ENCODE peak calls at places on chromosomes 12 and 14, in six cellular contexts. One of them, this sample, is unnamed. For H3K9me3 and H3K4me1, the result is how much of the 10 kb centered on the place peaks cover.

GRCh38 chr12:132404956-132405741 is 75.8 kb upstream of the GALNT9 start:
- DNase-seq in lung: no peak
- DNase-seq in A549: no peak
- DNase-seq in endothelial cell of umbilical vein: no peak
- DNase-seq in ovary: no peak
- DNase-seq in MM.1S: no peak
- DNase-seq in this sample: no peak

GRCh38 chr14:74038015-74038859 is 19.1 kb downstream of the BBOF1 start:
- DNase-seq in lung: no peak
- DNase-seq in A549: peak
- DNase-seq in endothelial cell of umbilical vein: peak
- DNase-seq in ovary: no peak
- DNase-seq in MM.1S: peak
- DNase-seq in this sample: peak

GRCh38 chr12:24404086-24404815 is 454.8 kb upstream of the SOX5 start:
- DNase-seq in lung: no peak
- DNase-seq in A549: no peak
- DNase-seq in endothelial cell of umbilical vein: no peak
- DNase-seq in ovary: no peak
- DNase-seq in MM.1S: no peak
- DNase-seq in this sample: no peak

GRCh38 chr12:21892341-21892740 is 48.9 kb downstream of the ABCC9 start:
- DNase-seq in lung: no peak
- DNase-seq in A549: no peak
- DNase-seq in endothelial cell of umbilical vein: no peak
- DNase-seq in ovary: no peak
- DNase-seq in MM.1S: no peak
- DNase-seq in this sample: no peak

GRCh38 chr14:90573385-90574105 is 176.7 kb downstream of the CALM1 start:
- DNase-seq in lung: no peak
- DNase-seq in A549: no peak
- DNase-seq in endothelial cell of umbilical vein: peak
- DNase-seq in ovary: no peak
- DNase-seq in MM.1S: no peak
- DNase-seq in this sample: no peak

GRCh38 chr14:77761205-77761931 is 412 bp upstream of the SNW1 start:
- DNase-seq in lung: peak
- DNase-seq in A549: peak
- DNase-seq in endothelial cell of umbilical vein: no peak
- DNase-seq in ovary: peak
- DNase-seq in MM.1S: no peak
- DNase-seq in this sample: no peak

GRCh38 chr12:29782821-29783772 is 645 bp downstream of the TMTC1 start:
- DNase-seq in lung: peak
- DNase-seq in A549: no peak
- DNase-seq in endothelial cell of umbilical vein: peak
- DNase-seq in ovary: peak
- DNase-seq in MM.1S: peak
- DNase-seq in this sample: no peak

GRCh38 chr12:65999564-66000280 is 130.8 kb downstream of the LLPH start:
- DNase-seq in lung: no peak
- DNase-seq in A549: no peak
- DNase-seq in endothelial cell of umbilical vein: no peak
- DNase-seq in ovary: no peak
- DNase-seq in MM.1S: no peak
- DNase-seq in this sample: no peak

GRCh38 chr12:1741154-1741949 is 50.5 kb downstream of the ADIPOR2 start:
- DNase-seq in lung: no peak
- DNase-seq in A549: no peak
- DNase-seq in endothelial cell of umbilical vein: no peak
- DNase-seq in ovary: no peak
- DNase-seq in MM.1S: no peak
- DNase-seq in this sample: no peak

GRCh38 chr12:30719060-30719459 is 23.4 kb upstream of the IPO8 start:
- DNase-seq in lung: no peak
- DNase-seq in A549: no peak
- DNase-seq in endothelial cell of umbilical vein: no peak
- DNase-seq in ovary: no peak
- DNase-seq in MM.1S: peak
- DNase-seq in this sample: no peak

GRCh38 chr12:69087986-69088385 is 151.4 kb upstream of the CPSF6 start:
- DNase-seq in lung: no peak
- DNase-seq in A549: no peak
- DNase-seq in endothelial cell of umbilical vein: no peak
- DNase-seq in ovary: no peak
- DNase-seq in MM.1S: no peak
- DNase-seq in this sample: no peak

GRCh38 chr12:54262403-54262925 is 17.5 kb downstream of the CBX5 start:
- DNase-seq in lung: no peak
- DNase-seq in A549: peak
- DNase-seq in endothelial cell of umbilical vein: peak
- DNase-seq in ovary: peak
- DNase-seq in MM.1S: no peak
- DNase-seq in this sample: no peak

GRCh38 chr14:78232666-78233065 is 62.5 kb downstream of the NRXN3 start:
- DNase-seq in lung: no peak
- DNase-seq in A549: no peak
- DNase-seq in endothelial cell of umbilical vein: no peak
- DNase-seq in ovary: no peak
- DNase-seq in MM.1S: no peak
- DNase-seq in this sample: no peak

GRCh38 chr12:100574262-100575074 is 984 bp downstream of the GAS2L3 start:
- DNase-seq in lung: no peak
- DNase-seq in A549: peak
- DNase-seq in endothelial cell of umbilical vein: no peak
- DNase-seq in ovary: peak
- DNase-seq in MM.1S: no peak
- DNase-seq in this sample: no peak

GRCh38 chr12:25830456-25830855 is 128.0 kb upstream of the RASSF8 start:
- DNase-seq in lung: no peak
- DNase-seq in A549: no peak
- DNase-seq in endothelial cell of umbilical vein: no peak
- DNase-seq in ovary: no peak
- DNase-seq in MM.1S: no peak
- DNase-seq in this sample: no peak

GRCh38 chr12:106122004-106122403 is 16.8 kb downstream of the NUAK1 start:
- DNase-seq in lung: no peak
- DNase-seq in A549: no peak
- DNase-seq in endothelial cell of umbilical vein: no peak
- DNase-seq in ovary: no peak
- DNase-seq in MM.1S: no peak
- DNase-seq in this sample: no peak

DNA sequence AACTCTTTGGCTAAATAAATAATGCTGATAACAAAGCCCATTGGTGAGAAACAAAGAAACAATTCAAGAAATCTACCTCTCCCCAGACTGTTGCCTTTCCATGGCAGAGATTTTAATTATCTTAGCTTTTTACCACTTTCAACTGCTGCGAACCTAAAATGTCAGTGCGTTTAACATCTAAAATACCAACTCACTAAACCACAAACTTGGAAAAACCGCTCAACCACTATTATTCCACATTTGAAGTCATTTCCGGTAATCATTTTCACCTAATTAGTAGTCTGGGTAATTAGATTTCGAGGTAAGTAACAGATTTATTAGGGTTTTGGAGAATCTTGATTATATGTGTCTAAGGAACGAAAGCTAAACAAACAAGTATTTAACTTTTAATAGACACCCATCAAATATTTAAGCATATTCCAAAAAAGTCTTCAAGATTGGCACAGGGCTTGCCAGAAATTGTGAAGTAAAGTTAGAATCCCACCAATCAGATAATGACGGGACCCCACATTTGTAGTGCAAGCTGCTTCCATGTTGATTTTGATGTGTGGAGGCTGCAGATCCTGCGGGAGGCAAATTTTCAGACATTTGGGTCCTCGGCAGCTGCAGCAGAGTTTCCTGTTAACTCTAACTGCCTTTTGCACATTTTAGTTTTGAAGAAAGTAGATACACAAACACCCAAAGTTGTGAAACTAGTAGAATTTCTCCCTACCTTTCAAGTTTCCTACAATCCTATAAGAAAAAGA is 4.1 kb downstream of the OTX2 start:
- DNase-seq in lung: no peak
- DNase-seq in A549: no peak
- DNase-seq in endothelial cell of umbilical vein: no peak
- DNase-seq in ovary: no peak
- DNase-seq in MM.1S: no peak
- DNase-seq in this sample: no peak
- H3K9me3 ChIP-seq in lung: under half
- H3K9me3 ChIP-seq in A549: under half
- H3K9me3 ChIP-seq in endothelial cell of umbilical vein: under half
- H3K9me3 ChIP-seq in ovary: under half
- H3K9me3 ChIP-seq in MM.1S: under half
- H3K9me3 ChIP-seq in this sample: under half

DNA sequence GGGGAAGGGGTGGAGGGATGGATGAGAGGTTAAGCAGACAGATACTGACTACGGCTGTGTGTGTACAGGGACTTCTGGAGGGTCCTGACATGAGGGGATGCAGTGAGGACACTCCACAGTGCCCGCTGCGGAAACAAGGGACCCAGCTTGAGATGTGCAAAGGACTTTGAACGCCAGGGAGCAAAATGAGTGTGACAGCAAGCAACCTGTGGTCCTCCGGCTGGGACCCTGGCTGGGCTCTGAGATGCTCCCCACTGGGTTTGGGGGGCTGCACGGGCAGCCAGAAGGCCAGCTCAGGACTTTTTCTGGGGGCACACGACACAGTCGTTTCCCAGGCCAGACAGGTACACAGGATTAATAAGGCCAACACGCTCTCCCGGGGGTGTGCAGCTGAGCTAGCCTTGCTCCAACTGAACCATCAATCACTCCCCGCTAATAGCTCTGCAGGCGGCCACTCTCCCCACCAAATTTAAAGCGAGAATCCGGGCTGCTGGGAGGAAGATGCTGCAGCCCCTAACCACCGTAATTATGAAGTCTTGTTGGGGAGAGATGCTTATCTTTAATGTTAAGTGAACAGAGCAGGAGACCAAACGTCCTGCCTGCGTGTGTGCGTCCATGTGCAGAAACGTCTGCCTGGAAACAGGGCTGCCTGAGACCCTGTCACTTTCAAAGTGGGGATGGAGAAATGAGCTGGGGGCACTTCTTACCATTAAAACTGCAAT is 51.6 kb upstream of the DLK1 start:
- DNase-seq in lung: no peak
- DNase-seq in A549: no peak
- DNase-seq in endothelial cell of umbilical vein: no peak
- DNase-seq in ovary: no peak
- DNase-seq in MM.1S: no peak
- DNase-seq in this sample: no peak
- H3K4me1 ChIP-seq in lung: under half
- H3K4me1 ChIP-seq in A549: under half
- H3K4me1 ChIP-seq in endothelial cell of umbilical vein: under half
- H3K4me1 ChIP-seq in ovary: under half
- H3K4me1 ChIP-seq in MM.1S: under half
- H3K4me1 ChIP-seq in this sample: under half

GRCh38 chr14:106822905-106823304 is 1296.5 kb downstream of the TMEM121 start:
- DNase-seq in lung: no peak
- DNase-seq in A549: no peak
- DNase-seq in endothelial cell of umbilical vein: no peak
- DNase-seq in ovary: no peak
- DNase-seq in MM.1S: no peak
- DNase-seq in this sample: no peak

GRCh38 chr14:106823552-106823951 is 1297.2 kb downstream of the TMEM121 start:
- DNase-seq in lung: no peak
- DNase-seq in A549: no peak
- DNase-seq in endothelial cell of umbilical vein: no peak
- DNase-seq in ovary: no peak
- DNase-seq in MM.1S: no peak
- DNase-seq in this sample: no peak

GRCh38 chr14:106821119-106821518 is 1294.7 kb downstream of the TMEM121 start:
- DNase-seq in lung: no peak
- DNase-seq in A549: no peak
- DNase-seq in endothelial cell of umbilical vein: no peak
- DNase-seq in ovary: no peak
- DNase-seq in MM.1S: no peak
- DNase-seq in this sample: no peak

DNA sequence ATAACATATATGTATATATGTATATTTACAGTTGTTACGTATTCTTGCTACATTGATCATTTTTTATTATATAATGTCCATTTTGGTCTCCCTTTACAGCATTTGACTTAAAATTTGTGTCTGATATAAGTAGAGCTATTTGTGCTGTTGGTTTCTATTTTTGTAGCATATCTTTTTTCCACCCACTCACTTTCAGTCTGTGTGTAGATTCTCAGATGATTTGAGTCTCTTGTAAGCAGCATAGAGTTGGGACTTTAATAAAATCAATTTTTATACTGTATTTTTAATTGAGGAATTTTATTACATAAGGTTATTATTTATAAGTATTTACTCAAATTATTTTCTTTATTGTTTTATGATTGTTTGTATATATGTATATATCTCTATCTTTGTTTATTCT is 1293.7 kb downstream of the TMEM121 start:
- DNase-seq in lung: no peak
- DNase-seq in A549: no peak
- DNase-seq in endothelial cell of umbilical vein: no peak
- DNase-seq in ovary: no peak
- DNase-seq in MM.1S: no peak
- DNase-seq in this sample: no peak
- H3K9me3 ChIP-seq in lung: under half
- H3K9me3 ChIP-seq in A549: under half
- H3K9me3 ChIP-seq in endothelial cell of umbilical vein: under half
- H3K9me3 ChIP-seq in ovary: under half
- H3K9me3 ChIP-seq in MM.1S: under half
- H3K9me3 ChIP-seq in this sample: under half

DNA sequence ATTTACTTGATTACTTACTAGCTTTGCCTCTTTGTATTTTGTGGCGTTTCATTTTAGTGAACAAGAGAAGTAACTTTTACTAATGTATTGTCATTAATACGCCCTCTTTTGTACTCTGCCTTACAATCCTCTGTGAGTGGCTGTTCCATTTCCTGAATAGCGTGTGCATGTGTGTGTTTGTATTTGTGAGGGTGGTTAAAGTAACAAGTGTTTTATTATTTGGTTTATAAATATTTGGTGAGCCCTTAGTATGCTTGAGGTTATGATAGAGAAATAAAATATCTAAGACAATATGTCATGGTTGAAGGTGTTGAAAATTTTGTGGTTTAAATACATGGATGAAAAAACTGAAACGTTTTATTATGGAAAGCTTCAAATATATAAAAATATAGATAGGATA is 71.7 kb upstream of the REP15 start:
- DNase-seq in lung: no peak
- DNase-seq in A549: no peak
- DNase-seq in endothelial cell of umbilical vein: no peak
- DNase-seq in ovary: no peak
- DNase-seq in MM.1S: no peak
- DNase-seq in this sample: no peak
- H3K4me1 ChIP-seq in lung: under half
- H3K4me1 ChIP-seq in A549: half or more
- H3K4me1 ChIP-seq in endothelial cell of umbilical vein: half or more
- H3K4me1 ChIP-seq in ovary: under half
- H3K4me1 ChIP-seq in MM.1S: under half
- H3K4me1 ChIP-seq in this sample: under half

GRCh38 chr12:10082057-10082874 is 16.5 kb downstream of the CLEC1A start:
- DNase-seq in lung: no peak
- DNase-seq in A549: no peak
- DNase-seq in endothelial cell of umbilical vein: no peak
- DNase-seq in ovary: no peak
- DNase-seq in MM.1S: peak
- DNase-seq in this sample: no peak
- H3K9me3 ChIP-seq in lung: under half
- H3K9me3 ChIP-seq in A549: under half
- H3K9me3 ChIP-seq in endothelial cell of umbilical vein: under half
- H3K9me3 ChIP-seq in ovary: under half
- H3K9me3 ChIP-seq in MM.1S: under half
- H3K9me3 ChIP-seq in this sample: under half